ENCODE peak calls at places on chromosomes 4 and X, in ten cellular contexts. One of them, this sample, is unnamed.

GRCh38 chr4:119068529-119068962 is 67.1 kb upstream of the MYOZ2 start:
- DNase-seq in A673: peak; percentile 21
- DNase-seq in adrenal gland: no peak
- DNase-seq in astrocyte of the spinal cord: no peak
- DNase-seq in epithelial cell of esophagus: peak; percentile 94
- DNase-seq in thoracic aorta: no peak
- DNase-seq in astrocyte of the cerebellum: no peak
- DNase-seq in A549: no peak
- DNase-seq in AG09309: peak; percentile 14
- DNase-seq in HFF-Myc: peak; percentile 19
- DNase-seq in this sample: no peak

GRCh38 chr4:3829954-3830773 is 64.0 kb downstream of the ADRA2C start:
- DNase-seq in A673: peak; percentile 85
- DNase-seq in adrenal gland: no peak
- DNase-seq in astrocyte of the spinal cord: no peak
- DNase-seq in epithelial cell of esophagus: no peak
- DNase-seq in thoracic aorta: no peak
- DNase-seq in astrocyte of the cerebellum: no peak
- DNase-seq in A549: no peak
- DNase-seq in AG09309: no peak
- DNase-seq in HFF-Myc: no peak
- DNase-seq in this sample: no peak

GRCh38 chr4:8384397-8385060 is 56.0 kb downstream of the ACOX3 start:
- DNase-seq in A673: no peak
- DNase-seq in adrenal gland: no peak
- DNase-seq in astrocyte of the spinal cord: no peak
- DNase-seq in epithelial cell of esophagus: no peak
- DNase-seq in thoracic aorta: no peak
- DNase-seq in astrocyte of the cerebellum: no peak
- DNase-seq in A549: no peak
- DNase-seq in AG09309: no peak
- DNase-seq in HFF-Myc: no peak
- DNase-seq in this sample: no peak

GRCh38 chrX:26783512-26784225 is 567.7 kb downstream of the MAGEB5 start:
- DNase-seq in A673: peak; percentile 62
- DNase-seq in adrenal gland: peak; percentile 56
- DNase-seq in astrocyte of the spinal cord: peak; percentile 20
- DNase-seq in epithelial cell of esophagus: peak; percentile 33
- DNase-seq in thoracic aorta: peak; percentile 2
- DNase-seq in astrocyte of the cerebellum: peak; percentile 1
- DNase-seq in A549: no peak
- DNase-seq in AG09309: no peak
- DNase-seq in HFF-Myc: no peak
- DNase-seq in this sample: no peak

GRCh38 chr4:112840061-112840460 is 203.1 kb downstream of the LARP7 start:
- DNase-seq in A673: no peak
- DNase-seq in adrenal gland: no peak
- DNase-seq in astrocyte of the spinal cord: peak; percentile 35
- DNase-seq in epithelial cell of esophagus: peak; percentile 9
- DNase-seq in thoracic aorta: no peak
- DNase-seq in astrocyte of the cerebellum: no peak
- DNase-seq in A549: no peak
- DNase-seq in AG09309: no peak
- DNase-seq in HFF-Myc: no peak
- DNase-seq in this sample: no peak

GRCh38 chr4:113003841-113004240 is 45.6 kb upstream of the ANK2 start:
- DNase-seq in A673: no peak
- DNase-seq in adrenal gland: no peak
- DNase-seq in astrocyte of the spinal cord: peak; percentile 27
- DNase-seq in epithelial cell of esophagus: peak; percentile 78
- DNase-seq in thoracic aorta: no peak
- DNase-seq in astrocyte of the cerebellum: no peak
- DNase-seq in A549: no peak
- DNase-seq in AG09309: no peak
- DNase-seq in HFF-Myc: no peak
- DNase-seq in this sample: no peak

GRCh38 chr4:336099-336892 is 1.3 kb upstream of the ZNF141 start:
- DNase-seq in A673: no peak
- DNase-seq in adrenal gland: peak; percentile 53
- DNase-seq in astrocyte of the spinal cord: no peak
- DNase-seq in epithelial cell of esophagus: peak; percentile 13
- DNase-seq in thoracic aorta: no peak
- DNase-seq in astrocyte of the cerebellum: no peak
- DNase-seq in A549: no peak
- DNase-seq in AG09309: no peak
- DNase-seq in HFF-Myc: no peak
- DNase-seq in this sample: peak; percentile 71

GRCh38 chr4:1470816-1471442 is 64.7 kb upstream of the NKX1-1 start:
- DNase-seq in A673: no peak
- DNase-seq in adrenal gland: no peak
- DNase-seq in astrocyte of the spinal cord: no peak
- DNase-seq in epithelial cell of esophagus: no peak
- DNase-seq in thoracic aorta: no peak
- DNase-seq in astrocyte of the cerebellum: no peak
- DNase-seq in A549: no peak
- DNase-seq in AG09309: no peak
- DNase-seq in HFF-Myc: no peak
- DNase-seq in this sample: no peak

GRCh38 chr4:89067407-89067806 is 10.4 kb upstream of the FAM13A start:
- DNase-seq in A673: peak; percentile 11
- DNase-seq in adrenal gland: no peak
- DNase-seq in astrocyte of the spinal cord: no peak
- DNase-seq in epithelial cell of esophagus: peak; percentile 20
- DNase-seq in thoracic aorta: no peak
- DNase-seq in astrocyte of the cerebellum: no peak
- DNase-seq in A549: no peak
- DNase-seq in AG09309: no peak
- DNase-seq in HFF-Myc: no peak
- DNase-seq in this sample: no peak

DNA sequence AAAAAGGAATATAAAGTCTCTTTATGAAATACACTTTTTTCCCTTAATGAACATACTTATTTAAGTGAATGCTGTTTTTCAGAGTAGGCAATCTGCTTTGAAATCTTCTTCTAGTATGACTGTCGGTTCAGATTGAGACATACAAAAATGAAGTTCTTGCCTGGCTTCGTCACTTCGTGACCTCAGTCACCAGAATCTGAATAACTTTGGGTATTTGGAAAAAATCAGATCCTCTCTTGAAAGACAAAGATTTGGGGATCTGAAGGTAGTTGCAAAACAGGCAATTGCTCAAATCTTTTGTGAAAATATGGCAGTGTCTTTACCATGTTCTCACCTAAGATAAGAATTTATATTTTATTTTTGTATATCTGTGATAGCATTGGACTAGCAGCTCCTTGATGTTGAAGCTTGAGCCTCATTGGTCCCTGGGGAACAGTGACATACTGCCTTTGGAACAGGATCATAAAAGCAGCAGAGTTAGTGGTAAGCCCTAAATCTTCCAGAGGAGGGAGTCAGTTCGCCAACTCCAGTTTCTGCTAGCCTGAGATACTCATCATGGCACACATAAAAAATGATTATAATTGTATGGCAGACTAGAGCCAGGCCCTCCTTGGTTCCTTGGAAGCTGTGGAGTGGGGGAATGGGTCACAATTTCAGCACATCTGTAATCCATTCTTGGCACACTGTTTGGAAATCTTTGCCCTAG is 4.9 kb downstream of the ARFIP1 start:
- DNase-seq in A673: peak; percentile 92
- DNase-seq in adrenal gland: no peak
- DNase-seq in astrocyte of the spinal cord: peak; percentile 24
- DNase-seq in epithelial cell of esophagus: peak; percentile 44
- DNase-seq in thoracic aorta: no peak
- DNase-seq in astrocyte of the cerebellum: no peak
- DNase-seq in A549: peak; percentile 11
- DNase-seq in AG09309: peak; percentile 67
- DNase-seq in HFF-Myc: peak; percentile 57
- DNase-seq in this sample: no peak
- TF ChIP-seq CTCF in A673: peak; percentile 63
- TF ChIP-seq CTCF in adrenal gland: no peak
- TF ChIP-seq CTCF in astrocyte of the spinal cord: peak; percentile 12
- TF ChIP-seq CTCF in epithelial cell of esophagus: peak; percentile 31
- TF ChIP-seq CTCF in thoracic aorta: no peak
- TF ChIP-seq CTCF in astrocyte of the cerebellum: no peak
- TF ChIP-seq CTCF in A549: no peak
- TF ChIP-seq CTCF in AG09309: peak; percentile 27
- TF ChIP-seq CTCF in HFF-Myc: peak; percentile 33
- TF ChIP-seq CTCF in this sample: no peak

GRCh38 chrX:46263494-46263893 is 281.7 kb downstream of the ZNF674 start:
- DNase-seq in A673: no peak
- DNase-seq in adrenal gland: no peak
- DNase-seq in astrocyte of the spinal cord: no peak
- DNase-seq in epithelial cell of esophagus: peak; percentile 22
- DNase-seq in thoracic aorta: no peak
- DNase-seq in astrocyte of the cerebellum: no peak
- DNase-seq in A549: no peak
- DNase-seq in AG09309: no peak
- DNase-seq in HFF-Myc: no peak
- DNase-seq in this sample: no peak

GRCh38 chrX:46258356-46258755 is 286.9 kb downstream of the ZNF674 start:
- DNase-seq in A673: no peak
- DNase-seq in adrenal gland: no peak
- DNase-seq in astrocyte of the spinal cord: no peak
- DNase-seq in epithelial cell of esophagus: no peak
- DNase-seq in thoracic aorta: no peak
- DNase-seq in astrocyte of the cerebellum: no peak
- DNase-seq in A549: no peak
- DNase-seq in AG09309: no peak
- DNase-seq in HFF-Myc: no peak
- DNase-seq in this sample: no peak

GRCh38 chrX:46262299-46262698 is 282.9 kb downstream of the ZNF674 start:
- DNase-seq in A673: no peak
- DNase-seq in adrenal gland: no peak
- DNase-seq in astrocyte of the spinal cord: no peak
- DNase-seq in epithelial cell of esophagus: peak; percentile 44
- DNase-seq in thoracic aorta: no peak
- DNase-seq in astrocyte of the cerebellum: no peak
- DNase-seq in A549: no peak
- DNase-seq in AG09309: no peak
- DNase-seq in HFF-Myc: no peak
- DNase-seq in this sample: no peak

GRCh38 chrX:46257451-46257879 is 287.8 kb downstream of the ZNF674 start:
- DNase-seq in A673: no peak
- DNase-seq in adrenal gland: no peak
- DNase-seq in astrocyte of the spinal cord: no peak
- DNase-seq in epithelial cell of esophagus: peak; percentile 53
- DNase-seq in thoracic aorta: no peak
- DNase-seq in astrocyte of the cerebellum: no peak
- DNase-seq in A549: no peak
- DNase-seq in AG09309: no peak
- DNase-seq in HFF-Myc: no peak
- DNase-seq in this sample: no peak

GRCh38 chrX:46260502-46260901 is 284.7 kb downstream of the ZNF674 start:
- DNase-seq in A673: no peak
- DNase-seq in adrenal gland: no peak
- DNase-seq in astrocyte of the spinal cord: peak; percentile 45
- DNase-seq in epithelial cell of esophagus: peak; percentile 93
- DNase-seq in thoracic aorta: no peak
- DNase-seq in astrocyte of the cerebellum: no peak
- DNase-seq in A549: no peak
- DNase-seq in AG09309: no peak
- DNase-seq in HFF-Myc: no peak
- DNase-seq in this sample: no peak
- TF ChIP-seq CTCF in A673: no peak
- TF ChIP-seq CTCF in adrenal gland: no peak
- TF ChIP-seq CTCF in astrocyte of the spinal cord: no peak
- TF ChIP-seq CTCF in epithelial cell of esophagus: no peak
- TF ChIP-seq CTCF in thoracic aorta: no peak
- TF ChIP-seq CTCF in astrocyte of the cerebellum: no peak
- TF ChIP-seq CTCF in A549: no peak
- TF ChIP-seq CTCF in AG09309: no peak
- TF ChIP-seq CTCF in HFF-Myc: no peak
- TF ChIP-seq CTCF in this sample: no peak

GRCh38 chr4:52957791-52958190 is 95.7 kb downstream of the RASL11B start:
- DNase-seq in A673: no peak
- DNase-seq in adrenal gland: no peak
- DNase-seq in astrocyte of the spinal cord: peak; percentile 18
- DNase-seq in epithelial cell of esophagus: no peak
- DNase-seq in thoracic aorta: no peak
- DNase-seq in astrocyte of the cerebellum: no peak
- DNase-seq in A549: no peak
- DNase-seq in AG09309: no peak
- DNase-seq in HFF-Myc: no peak
- DNase-seq in this sample: no peak

GRCh38 chr4:52958232-52958631 is 96.1 kb downstream of the RASL11B start:
- DNase-seq in A673: no peak
- DNase-seq in adrenal gland: no peak
- DNase-seq in astrocyte of the spinal cord: peak; percentile 14
- DNase-seq in epithelial cell of esophagus: no peak
- DNase-seq in thoracic aorta: no peak
- DNase-seq in astrocyte of the cerebellum: no peak
- DNase-seq in A549: no peak
- DNase-seq in AG09309: no peak
- DNase-seq in HFF-Myc: no peak
- DNase-seq in this sample: no peak

GRCh38 chr4:52957220-52957686 is 95.1 kb downstream of the RASL11B start:
- DNase-seq in A673: peak; percentile 6
- DNase-seq in adrenal gland: no peak
- DNase-seq in astrocyte of the spinal cord: peak; percentile 41
- DNase-seq in epithelial cell of esophagus: no peak
- DNase-seq in thoracic aorta: no peak
- DNase-seq in astrocyte of the cerebellum: no peak
- DNase-seq in A549: no peak
- DNase-seq in AG09309: no peak
- DNase-seq in HFF-Myc: peak; percentile 48
- DNase-seq in this sample: no peak

GRCh38 chr4:52954771-52955170 is 92.7 kb downstream of the RASL11B start:
- DNase-seq in A673: no peak
- DNase-seq in adrenal gland: no peak
- DNase-seq in astrocyte of the spinal cord: no peak
- DNase-seq in epithelial cell of esophagus: no peak
- DNase-seq in thoracic aorta: no peak
- DNase-seq in astrocyte of the cerebellum: no peak
- DNase-seq in A549: no peak
- DNase-seq in AG09309: no peak
- DNase-seq in HFF-Myc: no peak
- DNase-seq in this sample: no peak

GRCh38 chr4:52956691-52957090 is 94.6 kb downstream of the RASL11B start:
- DNase-seq in A673: no peak
- DNase-seq in adrenal gland: no peak
- DNase-seq in astrocyte of the spinal cord: peak; percentile 10
- DNase-seq in epithelial cell of esophagus: no peak
- DNase-seq in thoracic aorta: no peak
- DNase-seq in astrocyte of the cerebellum: no peak
- DNase-seq in A549: no peak
- DNase-seq in AG09309: no peak
- DNase-seq in HFF-Myc: no peak
- DNase-seq in this sample: no peak
- TF ChIP-seq CTCF in A673: no peak
- TF ChIP-seq CTCF in adrenal gland: no peak
- TF ChIP-seq CTCF in astrocyte of the spinal cord: no peak
- TF ChIP-seq CTCF in epithelial cell of esophagus: no peak
- TF ChIP-seq CTCF in thoracic aorta: no peak
- TF ChIP-seq CTCF in astrocyte of the cerebellum: no peak
- TF ChIP-seq CTCF in A549: no peak
- TF ChIP-seq CTCF in AG09309: no peak
- TF ChIP-seq CTCF in HFF-Myc: no peak
- TF ChIP-seq CTCF in this sample: no peak

DNA sequence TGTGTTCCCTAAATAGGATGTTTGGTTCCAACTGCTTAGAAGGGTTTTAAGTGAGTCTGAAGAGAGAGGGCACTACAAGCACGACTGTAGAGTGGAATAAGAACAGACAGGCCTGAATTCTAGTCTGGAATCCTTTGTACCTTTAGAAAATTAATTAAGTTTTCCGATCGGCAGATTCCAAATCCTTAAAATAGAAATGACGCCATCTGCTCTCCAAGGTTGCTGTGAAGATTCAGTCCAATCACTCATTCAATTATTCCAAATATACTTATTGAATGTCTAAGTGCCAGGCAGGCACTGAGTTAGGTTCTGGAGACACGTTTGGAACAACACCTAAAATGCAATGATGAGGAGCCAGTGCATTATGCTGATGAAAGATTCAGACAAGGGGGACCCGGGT is 3.8 kb downstream of the HS3ST1 start:
- DNase-seq in A673: no peak
- DNase-seq in adrenal gland: no peak
- DNase-seq in astrocyte of the spinal cord: no peak
- DNase-seq in epithelial cell of esophagus: no peak
- DNase-seq in thoracic aorta: no peak
- DNase-seq in astrocyte of the cerebellum: no peak
- DNase-seq in A549: no peak
- DNase-seq in AG09309: no peak
- DNase-seq in HFF-Myc: no peak
- DNase-seq in this sample: no peak
- TF ChIP-seq CTCF in A673: no peak
- TF ChIP-seq CTCF in adrenal gland: no peak
- TF ChIP-seq CTCF in astrocyte of the spinal cord: no peak
- TF ChIP-seq CTCF in epithelial cell of esophagus: peak; percentile 22
- TF ChIP-seq CTCF in thoracic aorta: no peak
- TF ChIP-seq CTCF in astrocyte of the cerebellum: no peak
- TF ChIP-seq CTCF in A549: no peak
- TF ChIP-seq CTCF in AG09309: no peak
- TF ChIP-seq CTCF in HFF-Myc: no peak
- TF ChIP-seq CTCF in this sample: no peak

This sample was measured in tibial artery.